ENCODE peak calls at places on chromosomes 11 and 22, in four cellular contexts. J is activated T-helper 1 cell treated with anti-CD3 and anti-CD28 coated beads, Interleukin-12 subunit alpha, Interleukin-12 subunit beta, Interleukin-2, Interleukin-4 antibody, amounts not matched to agents 30 ng/mL and 10 ng/mL and 1 ng/mL, durations not matched to agents 14 hours and 24 hours and 36 hours; P is lung; B is tibial artery. T is an unnamed sample.

GRCh38 chr11:28674432-28675076 is 566.4 kb downstream of the METTL15 start:
- DNase-seq in P (no peak), J (no peak), B (no peak), T (no peak)

GRCh38 chr11:44016129-44016528 is 31.7 kb upstream of the ACCSL start:
- DNase-seq in J (no peak), P (no peak), B (peak), T (peak)

GRCh38 chr11:66388746-66389386 is 17.3 kb upstream of the SLC29A2 start:
- DNase-seq in J (peak), B (peak), P (peak), T (no peak)

GRCh38 chr11:47202569-47202968 is 12.2 kb upstream of the DDB2 start:
- DNase-seq in J (no peak), B (no peak), P (no peak), T (no peak)

GRCh38 chr11:103109818-103110388 is 677 bp downstream of the DYNC2H1 start:
- DNase-seq in P (no peak), B (no peak), J (no peak), T (no peak)

GRCh38 chr22:17706451-17706900 is 67.8 kb downstream of the BID start:
- DNase-seq in B (peak), J (peak), P (peak), T (peak)

GRCh38 chr11:59180907-59181306 is 9.0 kb downstream of the DTX4 start:
- DNase-seq in P (no peak), B (no peak), J (no peak), T (no peak)

GRCh38 chr22:46845281-46846153 is 83.1 kb downstream of the TBC1D22A start:
- DNase-seq in J (no peak), B (no peak), P (no peak), T (no peak)

GRCh38 chr11:105588001-105588400 is 21.9 kb upstream of the GRIA4 start:
- DNase-seq in B (no peak), J (no peak), P (no peak), T (no peak)

GRCh38 chr11:107545101-107545514 is 20.4 kb downstream of the ALKBH8 start:
- DNase-seq in B (no peak), J (no peak), P (no peak), T (no peak)

GRCh38 chr11:67996051-67996450 is 7.8 kb downstream of the UNC93B1 start:
- DNase-seq in B (peak), J (no peak), P (no peak), T (no peak)